ENCODE peak calls at places on chromosomes 16 and 17, in five cellular contexts. One of them, this sample, is unnamed.

GRCh38 chr17:57256708-57257112 is 387 bp downstream of the MSI2 start:
- DNase-seq in neural progenitor cell: peak
- DNase-seq in GM23338: peak
- DNase-seq in HepG2: no peak
- DNase-seq in fibroblast of lung: peak
- DNase-seq in this sample: peak

GRCh38 chr16:30953511-30954124 is 3.9 kb upstream of the SETD1A start:
- DNase-seq in neural progenitor cell: peak
- DNase-seq in GM23338: peak
- DNase-seq in HepG2: peak
- DNase-seq in fibroblast of lung: peak
- DNase-seq in this sample: peak

GRCh38 chr16:27383511-27384243 is 18.3 kb upstream of the IL21R start:
- DNase-seq in neural progenitor cell: no peak
- DNase-seq in GM23338: no peak
- DNase-seq in HepG2: no peak
- DNase-seq in fibroblast of lung: no peak
- DNase-seq in this sample: no peak

GRCh38 chr16:2686912-2687507 is 4.7 kb downstream of the KCTD5 start:
- DNase-seq in neural progenitor cell: no peak
- DNase-seq in GM23338: no peak
- DNase-seq in HepG2: no peak
- DNase-seq in fibroblast of lung: no peak
- DNase-seq in this sample: no peak

GRCh38 chr17:33750943-33751701 is 458.0 kb upstream of the ASIC2 start:
- DNase-seq in neural progenitor cell: peak
- DNase-seq in GM23338: peak
- DNase-seq in HepG2: peak
- DNase-seq in fibroblast of lung: peak
- DNase-seq in this sample: peak

GRCh38 chr16:22924492-22924891 is 110.5 kb downstream of the HS3ST2 start:
- DNase-seq in neural progenitor cell: no peak
- DNase-seq in GM23338: no peak
- DNase-seq in HepG2: no peak
- DNase-seq in fibroblast of lung: no peak
- DNase-seq in this sample: no peak

GRCh38 chr17:74042744-74043486 is 160.6 kb upstream of the RPL38 start:
- DNase-seq in neural progenitor cell: no peak
- DNase-seq in GM23338: no peak
- DNase-seq in HepG2: peak
- DNase-seq in fibroblast of lung: peak
- DNase-seq in this sample: peak

GRCh38 chr16:12896562-12896961 is 4.8 kb upstream of the SHISA9 start:
- DNase-seq in neural progenitor cell: peak
- DNase-seq in GM23338: peak
- DNase-seq in HepG2: peak
- DNase-seq in fibroblast of lung: no peak
- DNase-seq in this sample: peak

GRCh38 chr16:58753711-58754134 is 19.6 kb upstream of the GOT2 start:
- DNase-seq in neural progenitor cell: no peak
- DNase-seq in GM23338: no peak
- DNase-seq in HepG2: no peak
- DNase-seq in fibroblast of lung: no peak
- DNase-seq in this sample: no peak

GRCh38 chr17:5209396-5209795 is 17.7 kb upstream of the ZNF594 start:
- DNase-seq in neural progenitor cell: no peak
- DNase-seq in GM23338: no peak
- DNase-seq in HepG2: no peak
- DNase-seq in fibroblast of lung: peak
- DNase-seq in this sample: no peak

GRCh38 chr16:50602531-50603205 is 54.5 kb downstream of the NKD1 start:
- DNase-seq in neural progenitor cell: no peak
- DNase-seq in GM23338: no peak
- DNase-seq in HepG2: no peak
- DNase-seq in fibroblast of lung: no peak
- DNase-seq in this sample: no peak

GRCh38 chr17:8121531-8122390 is 2.1 kb downstream of the HES7 start:
- DNase-seq in neural progenitor cell: peak
- DNase-seq in GM23338: peak
- DNase-seq in HepG2: no peak
- DNase-seq in fibroblast of lung: peak
- DNase-seq in this sample: peak

GRCh38 chr16:10031473-10031872 is 150.8 kb downstream of the GRIN2A start:
- DNase-seq in neural progenitor cell: no peak
- DNase-seq in GM23338: peak
- DNase-seq in HepG2: no peak
- DNase-seq in fibroblast of lung: no peak
- DNase-seq in this sample: no peak

GRCh38 chr16:85369741-85370528 is 243.2 kb upstream of the GSE1 start:
- DNase-seq in neural progenitor cell: peak
- DNase-seq in GM23338: peak
- DNase-seq in HepG2: peak
- DNase-seq in fibroblast of lung: no peak
- DNase-seq in this sample: peak

GRCh38 chr16:55036371-55036821 is 105.7 kb downstream of the IRX5 start:
- DNase-seq in neural progenitor cell: no peak
- DNase-seq in GM23338: no peak
- DNase-seq in HepG2: no peak
- DNase-seq in fibroblast of lung: no peak
- DNase-seq in this sample: no peak

GRCh38 chr17:78329263-78330059 is 30.4 kb downstream of the SOCS3 start:
- DNase-seq in neural progenitor cell: no peak
- DNase-seq in GM23338: no peak
- DNase-seq in HepG2: no peak
- DNase-seq in fibroblast of lung: peak
- DNase-seq in this sample: no peak

GRCh38 chr16:14495213-14496046 is 134.6 kb downstream of the PARN start:
- DNase-seq in neural progenitor cell: no peak
- DNase-seq in GM23338: no peak
- DNase-seq in HepG2: no peak
- DNase-seq in fibroblast of lung: no peak
- DNase-seq in this sample: no peak

GRCh38 chr17:43874293-43874692 is 27.3 kb downstream of the CD300LG start:
- DNase-seq in neural progenitor cell: no peak
- DNase-seq in GM23338: no peak
- DNase-seq in HepG2: no peak
- DNase-seq in fibroblast of lung: no peak
- DNase-seq in this sample: peak

GRCh38 chr16:1152651-1153259 is at the start of gene CACNA1H:
- DNase-seq in neural progenitor cell: peak
- DNase-seq in GM23338: peak
- DNase-seq in HepG2: no peak
- DNase-seq in fibroblast of lung: no peak
- DNase-seq in this sample: peak

GRCh38 chr16:58235663-58236062 is 37.8 kb upstream of the CSNK2A2 start:
- DNase-seq in neural progenitor cell: no peak
- DNase-seq in GM23338: peak
- DNase-seq in HepG2: no peak
- DNase-seq in fibroblast of lung: no peak
- DNase-seq in this sample: no peak

GRCh38 chr17:77328823-77329740 is 188.3 kb downstream of the SEC14L1 start:
- DNase-seq in neural progenitor cell: no peak
- DNase-seq in GM23338: no peak
- DNase-seq in HepG2: no peak
- DNase-seq in fibroblast of lung: no peak
- DNase-seq in this sample: no peak

GRCh38 chr16:102060-102855 is 24.2 kb downstream of the MPG start:
- DNase-seq in neural progenitor cell: no peak
- DNase-seq in GM23338: no peak
- DNase-seq in HepG2: no peak
- DNase-seq in fibroblast of lung: peak
- DNase-seq in this sample: no peak

GRCh38 chr17:78130439-78131101 is at the start of gene TMC8:
- DNase-seq in neural progenitor cell: no peak
- DNase-seq in GM23338: no peak
- DNase-seq in HepG2: peak
- DNase-seq in fibroblast of lung: no peak
- DNase-seq in this sample: no peak

GRCh38 chr17:13953871-13954270 is 115.4 kb upstream of the COX10 start:
- DNase-seq in neural progenitor cell: no peak
- DNase-seq in GM23338: no peak
- DNase-seq in HepG2: no peak
- DNase-seq in fibroblast of lung: no peak
- DNase-seq in this sample: no peak

GRCh38 chr16:56233795-56234566 is 42.7 kb downstream of the GNAO1 start:
- DNase-seq in neural progenitor cell: no peak
- DNase-seq in GM23338: no peak
- DNase-seq in HepG2: peak
- DNase-seq in fibroblast of lung: no peak
- DNase-seq in this sample: no peak

GRCh38 chr17:40615295-40615988 is 32.2 kb downstream of the SMARCE1 start:
- DNase-seq in neural progenitor cell: peak
- DNase-seq in GM23338: peak
- DNase-seq in HepG2: peak
- DNase-seq in fibroblast of lung: peak
- DNase-seq in this sample: peak

GRCh38 chr17:76266244-76266938 is 1.2 kb downstream of the UBALD2 start:
- DNase-seq in neural progenitor cell: no peak
- DNase-seq in GM23338: no peak
- DNase-seq in HepG2: peak
- DNase-seq in fibroblast of lung: peak
- DNase-seq in this sample: peak

GRCh38 chr17:76268015-76268749 is 3.0 kb downstream of the UBALD2 start:
- DNase-seq in neural progenitor cell: no peak
- DNase-seq in GM23338: peak
- DNase-seq in HepG2: no peak
- DNase-seq in fibroblast of lung: peak
- DNase-seq in this sample: peak

GRCh38 chr17:76265624-76266243 is 586 bp downstream of the UBALD2 start:
- DNase-seq in neural progenitor cell: peak
- DNase-seq in GM23338: peak
- DNase-seq in HepG2: no peak
- DNase-seq in fibroblast of lung: peak
- DNase-seq in this sample: peak

GRCh38 chr17:76264755-76265623 is at the start of gene UBALD2:
- DNase-seq in neural progenitor cell: peak
- DNase-seq in GM23338: peak
- DNase-seq in HepG2: peak
- DNase-seq in fibroblast of lung: peak
- DNase-seq in this sample: peak

DNA sequence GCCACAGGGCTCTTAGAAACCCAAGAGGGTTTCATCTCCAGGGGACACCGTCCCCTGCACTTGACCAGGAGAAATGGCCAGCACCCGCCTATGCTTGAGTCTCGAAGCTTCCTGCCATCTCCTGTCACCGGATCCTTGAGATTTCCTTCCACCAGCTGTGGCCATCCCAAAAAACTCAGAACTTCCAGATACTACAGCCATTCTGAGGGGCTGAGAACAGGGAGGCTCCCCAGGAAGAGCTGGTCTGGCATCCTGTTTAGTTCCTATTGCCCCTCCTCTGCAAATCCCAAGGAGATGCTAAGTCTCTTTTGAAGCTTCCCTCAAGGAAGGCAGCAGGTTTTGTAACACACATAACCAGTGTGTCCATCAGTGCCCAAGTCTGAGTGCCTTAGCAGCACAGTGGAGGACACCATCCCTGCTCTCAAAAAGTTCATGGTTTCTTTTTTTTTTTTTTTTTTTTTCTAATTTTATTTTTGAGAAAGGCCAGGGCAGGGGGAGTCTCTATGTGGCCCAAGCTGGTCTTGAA is 2.0 kb downstream of the UBALD2 start:
- DNase-seq in neural progenitor cell: no peak
- DNase-seq in GM23338: no peak
- DNase-seq in HepG2: no peak
- DNase-seq in fibroblast of lung: no peak
- DNase-seq in this sample: no peak
- TF ChIP-seq EZH2 in neural progenitor cell: no peak
- TF ChIP-seq EZH2 in GM23338: no peak
- TF ChIP-seq EZH2 in HepG2: no peak
- TF ChIP-seq EZH2 in fibroblast of lung: no peak
- TF ChIP-seq EZH2 in this sample: no peak

GRCh38 chr16:67245674-67246080 is 1.6 kb downstream of the FHOD1 start:
- DNase-seq in neural progenitor cell: no peak
- DNase-seq in GM23338: no peak
- DNase-seq in HepG2: no peak
- DNase-seq in fibroblast of lung: no peak
- DNase-seq in this sample: no peak

GRCh38 chr16:67245189-67245585 is 2.1 kb downstream of the FHOD1 start:
- DNase-seq in neural progenitor cell: no peak
- DNase-seq in GM23338: no peak
- DNase-seq in HepG2: no peak
- DNase-seq in fibroblast of lung: no peak
- DNase-seq in this sample: no peak

GRCh38 chr16:67243481-67243880 is 3.8 kb downstream of the FHOD1 start:
- DNase-seq in neural progenitor cell: no peak
- DNase-seq in GM23338: no peak
- DNase-seq in HepG2: no peak
- DNase-seq in fibroblast of lung: no peak
- DNase-seq in this sample: no peak

GRCh38 chr16:67246081-67246944 is 968 bp downstream of the FHOD1 start:
- DNase-seq in neural progenitor cell: peak
- DNase-seq in GM23338: peak
- DNase-seq in HepG2: peak
- DNase-seq in fibroblast of lung: peak
- DNase-seq in this sample: peak

DNA sequence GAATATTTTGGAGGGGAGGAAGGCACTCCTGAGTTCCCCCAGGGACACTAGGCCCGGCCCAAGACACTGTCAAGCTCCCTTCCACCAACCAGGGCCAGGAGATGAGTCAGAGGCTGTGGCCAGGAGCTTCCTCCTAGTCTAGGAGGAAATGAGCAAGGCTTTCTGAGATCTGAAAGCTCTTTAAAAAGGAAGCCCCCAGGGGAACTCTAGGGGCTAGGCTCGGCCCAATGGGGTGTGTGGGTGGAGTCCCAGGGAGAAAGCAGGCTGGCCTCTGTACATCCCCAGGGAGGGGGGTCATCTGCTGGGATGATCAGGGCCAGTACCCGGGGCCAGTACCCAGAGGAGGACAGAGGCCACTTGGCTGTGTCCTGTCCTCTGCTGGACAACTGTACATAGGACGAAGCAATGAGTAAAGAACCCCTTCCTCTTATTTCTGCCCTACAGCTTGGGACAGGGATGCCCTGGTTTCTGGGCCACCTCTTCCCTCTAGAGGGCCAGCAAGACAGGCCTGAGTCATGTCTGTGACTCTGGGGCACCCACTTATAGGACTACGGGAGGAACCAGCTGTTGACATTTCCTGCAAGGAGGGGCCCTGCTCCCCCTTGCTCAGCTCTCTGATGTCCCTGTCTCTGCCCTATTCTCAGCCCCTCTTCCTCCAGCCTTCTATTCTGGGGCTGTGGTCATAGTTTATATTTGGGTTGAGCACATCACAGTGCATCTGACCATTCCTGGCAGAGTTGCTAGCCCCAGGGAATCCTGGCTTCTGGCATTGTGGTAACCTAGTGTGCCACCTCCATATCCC is 2.7 kb downstream of the FHOD1 start:
- DNase-seq in neural progenitor cell: no peak
- DNase-seq in GM23338: no peak
- DNase-seq in HepG2: no peak
- DNase-seq in fibroblast of lung: peak
- DNase-seq in this sample: peak
- TF ChIP-seq CTCF in neural progenitor cell: no peak
- TF ChIP-seq CTCF in GM23338: no peak
- TF ChIP-seq CTCF in HepG2: no peak
- TF ChIP-seq CTCF in fibroblast of lung: peak
- TF ChIP-seq CTCF in this sample: no peak

GRCh38 chr17:61380217-61380835 is 19.3 kb upstream of the TBX2 start:
- DNase-seq in neural progenitor cell: no peak
- DNase-seq in GM23338: no peak
- DNase-seq in HepG2: no peak
- DNase-seq in fibroblast of lung: no peak
- DNase-seq in this sample: no peak
- TF ChIP-seq EZH2 in neural progenitor cell: no peak
- TF ChIP-seq EZH2 in GM23338: no peak
- TF ChIP-seq EZH2 in HepG2: no peak
- TF ChIP-seq EZH2 in fibroblast of lung: no peak
- TF ChIP-seq EZH2 in this sample: no peak

GRCh38 chr16:4846503-4846900 is 586 bp downstream of the GLYR1 start:
- DNase-seq in neural progenitor cell: peak
- DNase-seq in GM23338: peak
- DNase-seq in HepG2: peak
- DNase-seq in fibroblast of lung: peak
- DNase-seq in this sample: peak
- TF ChIP-seq CTCF in neural progenitor cell: no peak
- TF ChIP-seq CTCF in GM23338: no peak
- TF ChIP-seq CTCF in HepG2: no peak
- TF ChIP-seq CTCF in fibroblast of lung: no peak
- TF ChIP-seq CTCF in this sample: no peak